ENCODE peak calls at places on chromosomes 1 and 21, in eight cellular contexts. U is right lobe of liver, A is ovary, N is heart left ventricle, G is sigmoid colon, K is body of pancreas, D is IMR-90, O is prostate gland. E is an unnamed sample.

GRCh38 chr21:46154155-46154954 is 1.0 kb downstream of the FTCD start:
- DNase-seq in A (peak), G (peak), N (peak), K (peak), D (no peak), U (peak), O (no peak), E (no peak)

GRCh38 chr1:46039571-46040052 is 92.8 kb downstream of the PIK3R3 start:
- DNase-seq in A (no peak), D (peak), U (no peak), K (peak), N (peak), O (peak), G (peak), E (no peak)

GRCh38 chr1:11929849-11930248 is 3.6 kb upstream of the KIAA2013 start:
- DNase-seq in U (peak), K (peak), A (peak), D (peak), G (peak), O (peak), N (peak), E (peak)

GRCh38 chr1:53949023-53949611 is 3.0 kb downstream of the LRRC42 start:
- DNase-seq in U (no peak), O (no peak), D (peak), N (no peak), K (peak), A (no peak), G (no peak), E (no peak)

GRCh38 chr1:166032163-166032562 is 134.6 kb downstream of the FAM78B start:
- DNase-seq in D (no peak), N (no peak), K (peak), U (no peak), G (no peak), A (no peak), O (no peak), E (no peak)

GRCh38 chr1:197958438-197958837 is 41.3 kb downstream of the LHX9 start:
- DNase-seq in N (no peak), A (no peak), K (peak), D (no peak), G (no peak), O (no peak), U (no peak), E (no peak)

GRCh38 chr1:25572708-25573590 is 29.5 kb downstream of the LDLRAP1 start:
- DNase-seq in O (no peak), N (no peak), D (peak), U (no peak), K (peak), A (peak), G (no peak), E (no peak)

GRCh38 chr1:67599085-67599484 is 85.9 kb upstream of the GADD45A start:
- DNase-seq in D (no peak), G (no peak), N (peak), K (no peak), A (no peak), U (no peak), O (peak), E (peak)

GRCh38 chr1:166164995-166165660 is 1.7 kb downstream of the FAM78B start:
- DNase-seq in G (peak), N (peak), K (peak), D (peak), O (peak), U (peak), A (peak), E (peak)

GRCh38 chr1:145887631-145888030 is 2.0 kb upstream of the ANKRD35 start:
- DNase-seq in N (no peak), K (no peak), O (no peak), A (no peak), U (no peak), D (no peak), G (no peak), E (no peak)

GRCh38 chr1:221829327-221830011 is 87.6 kb upstream of the DUSP10 start:
- DNase-seq in K (no peak), A (no peak), D (peak), O (no peak), N (no peak), G (no peak), U (no peak), E (no peak)

GRCh38 chr1:181033128-181033798 is 520 bp upstream of the MR1 start:
- DNase-seq in N (peak), U (no peak), K (peak), A (no peak), D (peak), G (peak), O (peak), E (peak)

GRCh38 chr1:211559222-211560010 is 19.5 kb downstream of the SLC30A1 start:
- DNase-seq in D (no peak), G (no peak), K (no peak), A (no peak), N (no peak), O (no peak), U (no peak), E (no peak)

GRCh38 chr1:2088434-2088833 is 38.2 kb downstream of the PRKCZ start:
- DNase-seq in K (no peak), N (no peak), O (no peak), G (peak), U (no peak), D (peak), A (no peak), E (no peak)

GRCh38 chr1:2090216-2090890 is 40.1 kb downstream of the PRKCZ start:
- DNase-seq in K (no peak), G (no peak), N (no peak), A (no peak), O (no peak), D (no peak), U (no peak), E (no peak)

GRCh38 chr1:2089051-2089450 is 38.8 kb downstream of the PRKCZ start:
- DNase-seq in O (no peak), A (no peak), U (no peak), N (no peak), K (no peak), D (no peak), G (no peak), E (no peak)

GRCh38 chr1:2086446-2087082 is 36.4 kb downstream of the PRKCZ start:
- DNase-seq in K (no peak), G (no peak), O (no peak), U (no peak), A (no peak), N (no peak), D (no peak), E (no peak)

DNA sequence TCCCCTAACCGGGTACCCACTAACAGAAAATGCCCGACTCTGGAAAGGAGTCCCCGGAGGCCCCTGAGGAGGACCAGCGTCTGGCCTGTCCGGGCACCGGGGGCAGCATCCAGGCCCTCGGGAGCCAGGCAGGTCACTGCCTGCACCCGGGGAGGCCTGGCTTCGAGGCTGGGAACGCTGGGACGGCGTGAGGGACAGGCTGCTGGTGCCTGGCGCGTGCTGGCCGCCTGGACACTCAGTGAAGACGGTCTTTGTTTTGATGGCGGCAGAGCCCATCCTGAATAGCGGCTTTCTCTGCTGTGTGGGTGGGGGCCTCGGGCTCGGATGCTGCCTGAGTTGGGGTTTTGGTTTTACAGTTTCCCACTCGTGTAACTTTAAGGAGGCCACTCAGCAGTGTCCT is 37.6 kb downstream of the PRKCZ start:
- DNase-seq in U (no peak), K (no peak), D (no peak), G (no peak), N (no peak), A (no peak), O (no peak), E (no peak)
- H3K4me3 ChIP-seq in U (no peak), K (no peak), D (no peak), G (no peak), N (no peak), A (no peak), O (no peak), E (no peak)

DNA sequence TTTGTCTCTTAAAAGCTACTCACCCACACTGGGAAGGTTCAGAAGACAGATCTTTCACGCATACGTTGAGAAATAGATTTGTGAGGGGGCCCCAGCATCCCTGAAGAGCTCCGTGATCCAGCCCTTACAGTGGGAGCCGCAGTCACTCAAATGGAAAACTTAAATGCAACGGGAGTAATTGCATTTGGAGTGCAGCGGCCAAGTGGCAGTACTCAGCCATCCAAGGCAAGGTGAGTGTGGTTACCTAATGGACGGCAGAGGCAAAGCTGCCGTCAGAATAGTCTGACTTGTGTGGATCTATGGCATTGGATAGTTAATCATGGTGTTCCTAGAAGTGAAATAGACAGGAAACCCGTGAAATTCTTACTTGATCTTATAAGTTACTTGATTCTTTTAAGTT is 5.1 kb downstream of the SPSB1 start:
- DNase-seq in G (no peak), D (no peak), N (no peak), K (no peak), O (no peak), A (no peak), U (no peak), E (no peak)
- TF ChIP-seq POLR2A in G (no peak), D (no peak), N (no peak), K (no peak), O (no peak), A (no peak), U (no peak), E (no peak)

GRCh38 chr21:44057960-44058651 is 46.0 kb downstream of the TRAPPC10 start:
- DNase-seq in U (no peak), D (peak), K (no peak), N (no peak), O (no peak), G (no peak), A (no peak), E (peak)

GRCh38 chr21:44058981-44059380 is 46.9 kb downstream of the TRAPPC10 start:
- DNase-seq in G (no peak), U (no peak), O (no peak), D (no peak), K (no peak), A (no peak), N (no peak), E (no peak)

GRCh38 chr21:44054710-44055109 is 42.6 kb downstream of the TRAPPC10 start:
- DNase-seq in O (no peak), U (no peak), D (peak), N (no peak), K (no peak), A (no peak), G (no peak), E (peak)

GRCh38 chr21:44058652-44058964 is 46.5 kb downstream of the TRAPPC10 start:
- DNase-seq in K (no peak), A (no peak), N (no peak), G (no peak), O (no peak), D (no peak), U (no peak), E (peak)

DNA sequence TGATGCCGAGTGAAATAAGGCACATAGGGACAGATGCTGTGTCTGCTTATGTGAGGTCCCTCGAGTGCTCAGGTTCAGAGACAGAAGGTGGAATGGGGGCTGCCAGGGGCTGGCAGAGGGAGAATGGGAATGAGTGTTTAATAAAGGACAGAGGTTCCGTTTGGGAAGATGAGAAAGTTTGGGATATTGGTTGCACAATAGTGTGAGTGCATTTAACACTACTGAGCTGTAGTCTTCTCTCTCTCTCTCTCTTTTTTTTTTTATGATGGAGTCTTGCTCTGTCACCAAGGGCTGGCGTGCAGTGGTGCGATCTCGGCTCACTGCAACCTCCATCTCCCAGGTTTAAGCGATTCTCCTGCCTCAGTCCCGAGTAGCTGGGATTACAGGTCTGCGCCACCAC is 44.9 kb downstream of the TRAPPC10 start:
- DNase-seq in A (no peak), G (no peak), U (no peak), O (no peak), K (no peak), D (no peak), N (no peak), E (no peak)
- TF ChIP-seq CTCF in A (no peak), G (no peak), U (no peak), O (no peak), K (no peak), D (no peak), N (no peak), E (no peak)

DNA sequence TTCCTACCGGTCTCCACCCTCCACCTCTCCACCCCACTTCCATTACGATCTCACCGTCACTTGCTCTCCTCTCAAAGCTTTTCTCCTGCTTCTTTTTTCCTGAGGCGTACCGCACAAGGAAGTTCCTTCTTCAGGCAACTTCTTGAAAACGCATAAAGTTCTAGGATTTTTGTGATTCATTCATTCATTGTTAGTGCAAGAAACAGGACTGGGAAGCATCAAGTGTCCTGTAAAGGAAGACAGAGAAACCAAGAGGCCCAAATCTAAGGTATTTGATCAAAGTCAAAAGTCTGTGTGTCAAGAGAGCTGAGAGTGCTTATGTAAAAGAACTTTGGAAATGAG is 1.3 kb upstream of the RCC2 start:
- DNase-seq in G (no peak), N (no peak), O (no peak), D (no peak), K (no peak), A (no peak), U (no peak), E (no peak)
- H3K4me3 ChIP-seq in G (no peak), N (no peak), O (no peak), D (no peak), K (no peak), A (no peak), U (no peak), E (no peak)

GRCh38 chr1:155892801-155893200 is 18.3 kb downstream of the RIT1 start:
- DNase-seq in A (no peak), O (no peak), D (peak), G (no peak), K (no peak), N (no peak), U (no peak), E (no peak)
- TF ChIP-seq POLR2A in A (no peak), O (no peak), D (no peak), G (no peak), K (no peak), N (no peak), U (no peak), E (no peak)

DNA sequence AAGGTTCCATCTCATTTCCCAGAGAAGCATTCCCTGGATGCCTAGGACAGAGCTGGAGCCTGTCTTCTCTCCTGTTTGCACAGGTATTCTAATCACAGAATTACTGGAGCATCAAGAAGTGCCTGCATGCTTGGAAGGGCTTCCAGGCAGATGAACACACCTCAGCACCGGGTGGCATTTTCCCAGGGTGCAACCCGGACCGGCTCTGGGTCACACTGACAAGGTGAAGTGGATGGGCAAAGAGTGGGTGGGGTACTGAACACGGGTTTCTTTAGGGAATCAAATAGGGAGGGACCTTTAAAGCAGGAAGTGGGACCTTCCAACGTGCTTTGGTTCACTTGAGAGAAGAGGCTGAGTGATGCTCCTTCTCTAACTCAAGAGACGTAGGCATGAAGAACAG is 7.1 kb upstream of the PEF1 start:
- DNase-seq in D (no peak), U (no peak), G (peak), N (no peak), K (no peak), A (no peak), O (no peak), E (no peak)
- TF ChIP-seq CTCF in D (no peak), U (no peak), G (no peak), N (no peak), K (no peak), A (no peak), O (no peak), E (no peak)

DNA sequence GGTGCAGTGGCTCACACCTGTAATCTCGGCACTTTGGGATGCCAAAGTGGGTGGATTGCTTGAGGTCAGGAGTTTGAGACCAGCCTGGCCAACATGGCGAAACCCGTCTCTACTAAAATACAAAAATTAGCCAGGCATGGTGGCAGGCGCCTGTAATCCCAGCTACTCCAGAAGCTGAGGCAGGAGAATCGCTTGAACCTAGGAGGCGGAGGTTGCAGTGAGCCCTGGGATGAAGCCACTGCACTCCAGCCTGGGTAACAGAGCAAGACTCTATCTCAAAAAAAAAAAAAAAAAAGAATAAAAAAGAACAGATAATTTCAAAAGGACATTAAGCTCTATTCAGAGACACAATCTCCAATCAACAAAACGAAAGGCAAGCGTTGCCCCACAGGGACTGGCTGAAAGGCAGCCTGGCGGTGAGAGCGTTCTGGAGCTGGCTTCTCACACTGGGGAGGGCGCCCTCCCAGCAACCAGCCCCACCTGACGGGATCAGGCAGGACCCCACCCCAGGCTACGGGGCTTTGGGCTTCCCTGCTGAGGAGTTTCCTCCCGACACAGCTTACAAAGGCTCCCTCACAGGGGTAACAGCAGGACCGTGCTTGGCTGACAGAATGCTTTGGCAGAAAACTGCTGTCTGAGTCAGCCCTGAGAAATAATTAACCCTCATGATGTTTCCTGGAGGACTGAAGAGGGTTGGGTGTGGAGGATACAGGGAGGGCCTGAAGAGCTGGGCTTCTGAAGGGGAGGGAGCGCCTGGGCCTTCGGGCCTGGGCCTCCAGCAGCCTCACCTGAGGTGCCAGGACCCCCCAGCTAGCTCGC is 31.1 kb upstream of the SRP9 start:
- DNase-seq in O (peak), N (peak), G (peak), U (peak), A (peak), D (peak), K (peak), E (peak)
- H3K4me3 ChIP-seq in O (peak), N (no peak), G (peak), U (peak), A (peak), D (peak), K (no peak), E (no peak)

DNA sequence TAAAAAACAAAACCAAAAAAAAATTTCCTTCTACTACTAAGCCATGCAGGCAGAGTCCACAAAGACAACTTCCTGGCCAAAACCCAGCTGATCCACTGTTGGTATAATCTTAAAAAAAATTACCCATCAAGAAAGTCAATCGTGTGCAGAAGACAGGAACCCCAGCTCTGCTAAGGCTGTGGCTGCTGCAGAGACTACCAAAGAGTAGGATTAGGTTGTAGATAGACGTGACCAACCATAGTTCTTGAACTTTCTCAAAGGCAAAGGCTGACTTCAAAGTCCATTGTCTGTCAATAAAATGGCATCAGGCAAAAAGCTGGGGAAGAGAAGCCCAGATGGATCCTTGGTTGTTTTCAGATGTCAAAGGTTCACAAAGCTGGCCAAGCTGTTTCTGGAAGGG is 3.4 kb downstream of the PSMB4 start:
- DNase-seq in O (no peak), U (no peak), A (no peak), D (no peak), K (no peak), N (no peak), G (no peak), E (no peak)
- TF ChIP-seq POLR2A in O (no peak), U (no peak), A (no peak), D (no peak), K (no peak), N (no peak), G (no peak), E (no peak)

GRCh38 chr1:112744019-112744578 is 29.0 kb upstream of the PPM1J start:
- DNase-seq in K (peak), D (peak), N (no peak), U (no peak), O (no peak), A (peak), G (no peak), E (no peak)
- TF ChIP-seq CTCF in K (no peak), D (peak), N (peak), U (no peak), O (no peak), A (no peak), G (peak), E (no peak)

DNA sequence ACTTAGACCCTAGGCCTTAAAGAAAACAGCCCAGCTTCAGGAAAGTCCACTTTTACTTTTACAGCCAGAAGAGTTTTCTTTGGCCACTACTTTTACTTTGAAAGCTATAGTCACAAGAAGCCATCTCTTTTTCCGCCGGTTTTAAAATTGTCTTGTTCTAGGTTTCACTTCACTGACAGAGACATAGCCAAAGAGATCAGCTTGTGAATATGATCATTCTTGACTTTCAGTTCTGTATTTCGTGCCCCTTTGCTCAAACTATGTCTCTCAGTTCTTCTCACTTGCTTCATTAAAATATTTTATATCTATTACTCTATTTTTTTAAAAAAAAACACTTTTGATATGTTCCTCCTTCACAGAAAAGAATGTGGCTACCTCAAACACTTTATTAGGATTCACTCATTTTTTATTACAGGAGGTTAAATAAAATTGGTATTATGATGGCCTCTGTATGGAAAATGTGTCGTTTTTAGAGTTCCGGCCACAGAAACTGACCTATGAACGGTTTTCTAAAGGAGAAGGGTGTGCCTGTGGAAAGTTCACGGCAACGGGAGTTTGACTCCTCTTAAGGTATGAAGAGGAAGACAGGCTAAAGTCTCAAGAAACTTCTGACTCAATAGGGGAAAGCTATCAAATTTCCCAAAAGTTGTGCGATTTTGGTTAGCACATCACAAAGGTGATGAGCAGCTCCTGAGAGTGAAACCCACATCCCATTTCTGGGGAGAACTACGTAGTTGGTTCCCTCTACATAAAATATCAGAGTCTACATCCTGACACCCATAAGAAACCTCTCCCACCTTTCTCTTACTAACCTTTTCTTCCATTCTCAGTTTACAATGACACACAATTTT is 1.2 kb downstream of the MCOLN2 start:
- DNase-seq in U (no peak), K (no peak), G (no peak), D (no peak), O (no peak), A (no peak), N (no peak), E (no peak)
- H3K4me3 ChIP-seq in U (no peak), K (no peak), G (no peak), D (no peak), O (no peak), A (no peak), N (no peak), E (no peak)